ENCODE peak calls at places on chromosomes 3 and 15, in five cellular contexts. C, I, K, Q and P are unnamed samples. For H3K4me1, the result is how much of the 10 kb centered on the place peaks cover.

GRCh38 chr3:149992416-149993058 is 21.8 kb upstream of the PFN2 start:
- DNase-seq in Q (no peak), I (no peak), C (no peak), K (no peak), P (no peak)

GRCh38 chr15:71691700-71692417 is 118.5 kb upstream of the NR2E3 start:
- DNase-seq in K (no peak), C (no peak), Q (no peak), I (no peak), P (no peak)

GRCh38 chr3:42608586-42608985 is 8.1 kb downstream of the NKTR start:
- DNase-seq in I (no peak), Q (no peak), K (no peak), C (no peak), P (no peak)

GRCh38 chr3:18062289-18063025 is 320.0 kb upstream of the TBC1D5 start:
- DNase-seq in I (no peak), C (no peak), K (peak), Q (no peak), P (no peak)

GRCh38 chr3:52053307-52054304 is 2.8 kb downstream of the DUSP7 start:
- DNase-seq in Q (no peak), C (no peak), K (no peak), I (no peak), P (peak)

GRCh38 chr15:57992761-57993295 is 72.7 kb downstream of the ALDH1A2 start:
- DNase-seq in C (no peak), K (no peak), Q (no peak), I (no peak), P (no peak)

GRCh38 chr3:190053919-190054672 is 66.6 kb downstream of the P3H2 start:
- DNase-seq in I (no peak), Q (no peak), C (no peak), K (peak), P (no peak)

GRCh38 chr15:90749754-90750153 is 32.6 kb downstream of the BLM start:
- DNase-seq in C (no peak), Q (no peak), K (no peak), I (no peak), P (no peak)

GRCh38 chr15:88243895-88244787 is 12.4 kb downstream of the NTRK3 start:
- DNase-seq in I (no peak), C (peak), Q (peak), K (no peak), P (no peak)

GRCh38 chr3:112092439-112093179 is 6.4 kb downstream of the C3orf52 start:
- DNase-seq in C (no peak), I (no peak), Q (no peak), K (no peak), P (no peak)

GRCh38 chr15:83449928-83450501 is 2.9 kb downstream of the SH3GL3 start:
- DNase-seq in K (no peak), Q (no peak), I (no peak), C (no peak), P (no peak)

GRCh38 chr15:36643551-36643950 is 64.1 kb downstream of the CDIN1 start:
- DNase-seq in Q (no peak), K (no peak), I (no peak), C (no peak), P (no peak)

GRCh38 chr15:37979597-37979996 is 45.2 kb downstream of the TMCO5A start:
- DNase-seq in Q (no peak), K (no peak), I (no peak), C (no peak), P (no peak)

GRCh38 chr3:38267689-38268477 is 2.3 kb downstream of the SLC22A13 start:
- DNase-seq in C (no peak), Q (no peak), K (no peak), I (no peak), P (no peak)

GRCh38 chr15:47991376-47991775 is 129.4 kb upstream of the SLC24A5 start:
- DNase-seq in K (no peak), I (no peak), C (no peak), Q (no peak), P (no peak)

GRCh38 chr15:48940508-48940907 is 23.2 kb downstream of the SHC4 start:
- DNase-seq in K (no peak), I (no peak), C (no peak), Q (no peak), P (no peak)

GRCh38 chr15:69987492-69988482 is 109.9 kb downstream of the TLE3 start:
- DNase-seq in I (no peak), C (no peak), Q (no peak), K (no peak), P (no peak)

GRCh38 chr3:179852117-179852886 is 184.4 kb downstream of the PEX5L start:
- DNase-seq in I (no peak), Q (no peak), C (peak), K (no peak), P (no peak)

GRCh38 chr15:49877117-49877860 is 241.7 kb downstream of the ATP8B4 start:
- DNase-seq in K (no peak), I (no peak), Q (no peak), C (no peak), P (peak)

GRCh38 chr15:34336947-34337556 is 529 bp downstream of the SLC12A6 start:
- DNase-seq in I (no peak), C (no peak), K (peak), Q (no peak), P (peak)

GRCh38 chr3:103295974-103296570 is 861.3 kb downstream of the ZPLD1 start:
- DNase-seq in C (peak), Q (no peak), I (no peak), K (no peak), P (no peak)

GRCh38 chr3:11078826-11079520 is 75.3 kb upstream of the HRH1 start:
- DNase-seq in K (no peak), Q (no peak), I (no peak), C (no peak), P (no peak)

GRCh38 chr15:65494066-65494465 is 23.4 kb downstream of the DPP8 start:
- DNase-seq in C (no peak), Q (no peak), K (no peak), I (no peak), P (no peak)

GRCh38 chr3:120615863-120616599 is 19.9 kb downstream of the NDUFB4 start:
- DNase-seq in K (peak), I (peak), Q (no peak), C (no peak), P (no peak)

GRCh38 chr3:9384141-9384828 is 13.1 kb upstream of the SETD5 start:
- DNase-seq in Q (no peak), I (no peak), C (no peak), K (no peak), P (no peak)

GRCh38 chr3:122497425-122497824 is 17.3 kb downstream of the KPNA1 start:
- DNase-seq in Q (no peak), I (no peak), C (no peak), K (no peak), P (no peak)

GRCh38 chr3:11568503-11569155 is 75.1 kb downstream of the VGLL4 start:
- DNase-seq in K (peak), I (peak), C (no peak), Q (no peak), P (peak)

GRCh38 chr3:12990781-12991480 is 82.3 kb downstream of the IQSEC1 start:
- DNase-seq in Q (no peak), K (no peak), I (no peak), C (no peak), P (no peak)
- H3K4me1 ChIP-seq in Q (under half), K (under half), I (half or more), C (under half), P (under half)

DNA sequence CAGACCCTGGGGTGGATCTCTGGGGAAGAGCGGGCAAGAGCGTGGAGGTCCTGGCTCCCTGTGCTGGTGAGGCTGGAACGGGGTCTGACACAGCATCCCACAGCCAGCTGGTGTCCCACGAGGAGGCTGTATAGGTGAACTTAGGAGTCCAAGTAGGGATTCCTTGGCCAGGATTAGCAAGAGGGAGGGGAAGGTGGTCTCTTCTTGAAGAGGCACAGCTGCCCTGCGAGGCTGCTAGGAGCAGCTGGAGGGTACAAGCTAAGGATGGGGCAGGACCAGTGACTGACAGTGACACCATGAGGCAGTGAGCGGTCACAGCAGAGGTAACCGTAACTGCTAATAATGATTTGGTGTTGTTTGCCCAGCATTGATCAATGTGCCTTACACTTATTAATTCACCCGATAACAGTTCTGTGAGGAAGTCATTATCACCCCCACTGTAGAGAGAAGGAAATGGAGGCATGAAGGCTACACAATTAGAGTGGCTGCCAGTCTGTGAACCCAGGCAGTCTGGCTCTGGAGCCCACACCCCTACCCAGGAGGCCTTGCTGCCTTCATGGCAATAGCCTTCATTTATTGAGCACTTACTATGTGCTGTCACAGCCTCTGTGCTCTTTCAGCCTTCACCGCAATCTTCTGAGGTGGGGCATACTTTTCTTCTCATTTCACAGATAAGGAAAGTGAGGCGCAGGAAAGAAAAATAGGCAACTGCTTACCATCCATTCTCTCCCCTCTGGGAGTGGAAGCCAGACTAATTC is 59.4 kb downstream of the TMEM44 start:
- DNase-seq in K (no peak), C (peak), I (no peak), Q (peak), P (no peak)
- TF ChIP-seq CTCF in K (peak), C (peak), I (peak), Q (peak), P (no peak)

GRCh38 chr3:46096336-46096735 is 69.1 kb upstream of the XCR1 start:
- DNase-seq in I (no peak), C (no peak), K (no peak), Q (no peak), P (no peak)

GRCh38 chr3:46096781-46097180 is 69.5 kb upstream of the XCR1 start:
- DNase-seq in K (no peak), I (no peak), Q (no peak), C (no peak), P (no peak)

GRCh38 chr3:46095307-46095706 is 68.0 kb upstream of the XCR1 start:
- DNase-seq in I (no peak), Q (no peak), K (no peak), C (no peak), P (no peak)

GRCh38 chr3:46098319-46098761 is 71.1 kb upstream of the XCR1 start:
- DNase-seq in C (no peak), Q (no peak), K (peak), I (peak), P (peak)

GRCh38 chr3:46097691-46098241 is 70.5 kb upstream of the XCR1 start:
- DNase-seq in I (peak), Q (no peak), K (no peak), C (no peak), P (peak)
- H3K4me3 ChIP-seq in I (no peak), Q (no peak), K (no peak), C (no peak), P (no peak)

GRCh38 chr3:152307829-152308474 is 39.2 kb downstream of the MBNL1 start:
- DNase-seq in K (no peak), C (peak), I (no peak), Q (no peak), P (no peak)
- H3K4me1 ChIP-seq in K (under half), C (half or more), I (half or more), Q (under half), P (under half)

GRCh38 chr3:31687020-31687802 is 154.5 kb downstream of the STT3B start:
- DNase-seq in K (no peak), I (no peak), C (peak), Q (no peak), P (no peak)
- TF ChIP-seq CTCF in K (no peak), I (no peak), C (peak), Q (peak), P (no peak)

GRCh38 chr3:131356006-131356405 is 25.6 kb upstream of the NUDT16 start:
- DNase-seq in K (no peak), Q (no peak), C (no peak), I (no peak), P (no peak)

GRCh38 chr3:131363275-131363674 is 18.3 kb upstream of the NUDT16 start:
- DNase-seq in C (no peak), K (no peak), I (no peak), Q (no peak), P (no peak)

GRCh38 chr3:131357275-131357674 is 24.3 kb upstream of the NUDT16 start:
- DNase-seq in K (no peak), I (no peak), C (no peak), Q (no peak), P (no peak)

GRCh38 chr3:131361464-131362421 is 19.8 kb upstream of the NUDT16 start:
- DNase-seq in I (peak), C (no peak), K (peak), Q (peak), P (peak)

GRCh38 chr3:131360191-131360590 is 21.4 kb upstream of the NUDT16 start:
- DNase-seq in Q (no peak), I (no peak), C (no peak), K (no peak), P (no peak)
- H3K4me3 ChIP-seq in Q (no peak), I (no peak), C (no peak), K (no peak), P (no peak)

DNA sequence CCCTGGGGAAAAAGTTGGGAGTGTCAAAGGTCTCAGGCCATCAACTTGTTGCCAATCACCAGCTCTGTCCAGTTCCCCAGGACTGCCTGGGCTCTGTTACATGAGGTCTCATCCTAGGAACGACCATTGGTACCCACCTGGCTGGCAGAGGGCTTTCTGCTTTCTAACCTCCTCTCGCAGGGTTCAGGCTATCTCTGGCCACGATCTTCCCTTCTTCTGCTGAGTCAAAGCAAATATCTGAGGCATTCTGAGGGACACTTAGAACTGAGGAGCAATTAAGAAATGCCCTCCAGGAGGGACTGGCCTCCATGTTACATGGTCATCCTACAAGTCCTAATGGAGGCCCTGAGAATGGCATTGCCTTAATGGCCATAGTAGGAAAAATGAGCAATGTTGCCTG is 77.4 kb downstream of the TGFBR2 start:
- DNase-seq in C (no peak), K (no peak), I (no peak), Q (no peak), P (no peak)
- H3K4me1 ChIP-seq in C (under half), K (under half), I (half or more), Q (under half), P (under half)

DNA sequence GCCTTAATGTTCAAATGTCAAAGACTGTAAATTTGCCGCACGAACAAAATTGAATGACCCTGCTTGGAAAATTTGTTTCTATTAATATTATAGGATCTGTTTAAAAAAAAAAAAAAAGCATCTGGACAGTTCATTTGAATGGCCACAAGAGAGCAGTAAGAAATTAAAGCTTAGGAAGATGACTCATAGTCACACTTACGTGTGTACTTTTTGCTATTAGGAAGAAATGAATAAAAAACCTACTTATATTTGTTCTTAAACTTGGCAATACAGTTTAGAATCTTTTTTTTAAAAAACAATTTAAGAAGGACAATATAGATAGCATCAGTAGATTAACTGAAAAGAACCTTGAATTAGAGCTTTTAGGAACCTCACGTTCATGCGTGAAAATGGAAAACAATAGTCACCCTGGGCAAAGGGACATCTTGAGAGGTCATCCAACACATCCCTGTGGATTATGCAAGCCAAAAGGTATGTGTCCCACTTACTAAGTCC is 621.8 kb downstream of the MECOM start:
- DNase-seq in Q (no peak), K (peak), C (peak), I (no peak), P (no peak)
- TF ChIP-seq CTCF in Q (peak), K (peak), C (no peak), I (peak), P (no peak)

GRCh38 chr3:180987344-180987743 is 2.2 kb downstream of the DNAJC19 start:
- DNase-seq in Q (no peak), I (no peak), K (no peak), C (no peak), P (no peak)

GRCh38 chr3:180996415-180996932 is 6.9 kb upstream of the DNAJC19 start:
- DNase-seq in K (no peak), C (no peak), I (no peak), Q (no peak), P (no peak)

GRCh38 chr3:180989291-180990163 is at the start of gene DNAJC19:
- DNase-seq in K (peak), I (peak), Q (peak), C (peak), P (peak)

DNA sequence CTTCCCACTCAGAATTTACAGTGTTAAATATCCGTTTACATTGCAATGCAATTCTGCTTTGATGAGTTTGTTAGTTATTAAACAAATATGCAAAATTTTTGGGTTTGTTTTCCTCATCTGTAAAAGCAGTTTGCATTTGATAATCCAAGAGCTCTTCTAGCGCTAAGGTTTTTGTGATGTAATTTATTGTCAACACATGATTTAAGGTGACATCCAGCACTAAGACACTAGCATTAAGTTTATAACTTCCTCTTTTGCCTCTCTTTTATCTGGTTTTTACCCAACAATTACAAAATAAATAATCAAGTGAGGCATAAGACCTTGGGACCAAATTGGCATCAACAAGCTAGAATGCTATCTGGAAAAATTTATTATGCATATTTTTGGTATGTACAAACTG is 958 bp upstream of the DNAJC19 start:
- DNase-seq in I (no peak), Q (no peak), C (no peak), K (no peak), P (no peak)
- H3K4me3 ChIP-seq in I (peak), Q (peak), C (peak), K (no peak), P (peak)

GRCh38 chr15:68786753-68787152 is 33.9 kb downstream of the ANP32A start:
- DNase-seq in K (no peak), C (no peak), Q (no peak), I (no peak), P (no peak)
- H3K4me1 ChIP-seq in K (under half), C (under half), Q (under half), I (half or more), P (under half)